ENCODE peak calls at places on chromosomes 16 and 17, in ten cellular contexts. One of them, this sample, is unnamed. For H3K4me1, the result is how much of the 10 kb centered on the place peaks cover.

GRCh38 chr16:4388275-4389021 is 16.8 kb downstream of the VASN start:
- DNase-seq in A549: no peak
- DNase-seq in CD8-positive, alpha-beta T cell: no peak
- DNase-seq in left lung: no peak
- DNase-seq in IMR-90: no peak
- DNase-seq in uterus: no peak
- DNase-seq in MM.1S: no peak
- DNase-seq in transverse colon: no peak
- DNase-seq in fibroblast of lung: no peak
- DNase-seq in adrenal gland: no peak
- DNase-seq in this sample: no peak

GRCh38 chr17:40095944-40096791 is 4.2 kb downstream of the NR1D1 start:
- DNase-seq in A549: no peak
- DNase-seq in CD8-positive, alpha-beta T cell: peak
- DNase-seq in left lung: no peak
- DNase-seq in IMR-90: peak
- DNase-seq in uterus: peak
- DNase-seq in MM.1S: peak
- DNase-seq in transverse colon: peak
- DNase-seq in fibroblast of lung: no peak
- DNase-seq in adrenal gland: peak
- DNase-seq in this sample: no peak

GRCh38 chr17:76562734-76563148 is 22.9 kb downstream of the PRCD start:
- DNase-seq in A549: no peak
- DNase-seq in CD8-positive, alpha-beta T cell: no peak
- DNase-seq in left lung: no peak
- DNase-seq in IMR-90: peak
- DNase-seq in uterus: peak
- DNase-seq in MM.1S: no peak
- DNase-seq in transverse colon: no peak
- DNase-seq in fibroblast of lung: peak
- DNase-seq in adrenal gland: peak
- DNase-seq in this sample: no peak

GRCh38 chr17:57557793-57558681 is 187.1 kb downstream of the CCDC182 start:
- DNase-seq in A549: no peak
- DNase-seq in CD8-positive, alpha-beta T cell: no peak
- DNase-seq in left lung: peak
- DNase-seq in IMR-90: peak
- DNase-seq in uterus: no peak
- DNase-seq in MM.1S: no peak
- DNase-seq in transverse colon: no peak
- DNase-seq in fibroblast of lung: peak
- DNase-seq in adrenal gland: no peak
- DNase-seq in this sample: no peak

GRCh38 chr16:1073566-1074378 is 1.2 kb downstream of the SSTR5 start:
- DNase-seq in A549: no peak
- DNase-seq in CD8-positive, alpha-beta T cell: no peak
- DNase-seq in left lung: no peak
- DNase-seq in IMR-90: no peak
- DNase-seq in uterus: no peak
- DNase-seq in MM.1S: no peak
- DNase-seq in transverse colon: no peak
- DNase-seq in fibroblast of lung: no peak
- DNase-seq in adrenal gland: peak
- DNase-seq in this sample: no peak

GRCh38 chr16:2090819-2091721 is 43.3 kb downstream of the TSC2 start:
- DNase-seq in A549: no peak
- DNase-seq in CD8-positive, alpha-beta T cell: no peak
- DNase-seq in left lung: peak
- DNase-seq in IMR-90: no peak
- DNase-seq in uterus: no peak
- DNase-seq in MM.1S: no peak
- DNase-seq in transverse colon: peak
- DNase-seq in fibroblast of lung: peak
- DNase-seq in adrenal gland: peak
- DNase-seq in this sample: no peak

GRCh38 chr17:47813077-47813476 is 8.5 kb downstream of the OSBPL7 start:
- DNase-seq in A549: no peak
- DNase-seq in CD8-positive, alpha-beta T cell: no peak
- DNase-seq in left lung: no peak
- DNase-seq in IMR-90: no peak
- DNase-seq in uterus: no peak
- DNase-seq in MM.1S: no peak
- DNase-seq in transverse colon: no peak
- DNase-seq in fibroblast of lung: no peak
- DNase-seq in adrenal gland: no peak
- DNase-seq in this sample: no peak

GRCh38 chr17:59707971-59708425 is 544 bp downstream of the VMP1 start:
- DNase-seq in A549: peak
- DNase-seq in CD8-positive, alpha-beta T cell: no peak
- DNase-seq in left lung: peak
- DNase-seq in IMR-90: no peak
- DNase-seq in uterus: no peak
- DNase-seq in MM.1S: no peak
- DNase-seq in transverse colon: no peak
- DNase-seq in fibroblast of lung: no peak
- DNase-seq in adrenal gland: no peak
- DNase-seq in this sample: no peak

DNA sequence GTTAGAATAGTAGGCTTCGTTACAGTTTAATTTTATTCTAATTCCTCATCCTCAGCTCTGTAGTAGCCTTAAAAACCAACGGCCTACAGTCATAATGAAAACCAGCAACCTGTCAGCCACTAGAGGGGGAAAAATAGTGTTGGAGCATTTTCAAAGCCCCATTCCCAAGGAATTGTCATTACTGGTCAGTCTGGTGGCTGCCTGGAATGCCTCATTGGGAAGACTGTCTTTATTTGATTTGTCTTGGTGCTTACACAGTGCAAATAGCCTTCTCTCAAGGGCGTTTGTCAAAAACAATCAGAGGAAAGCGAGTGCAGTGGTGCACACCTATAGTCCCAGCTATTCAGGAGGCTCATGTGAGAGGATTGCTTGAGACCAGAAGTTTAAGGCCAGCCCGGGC is 4.7 kb downstream of the LPCAT2 start:
- DNase-seq in A549: no peak
- DNase-seq in CD8-positive, alpha-beta T cell: no peak
- DNase-seq in left lung: no peak
- DNase-seq in IMR-90: no peak
- DNase-seq in uterus: no peak
- DNase-seq in MM.1S: no peak
- DNase-seq in transverse colon: no peak
- DNase-seq in fibroblast of lung: no peak
- DNase-seq in adrenal gland: no peak
- DNase-seq in this sample: no peak
- TF ChIP-seq CTCF in A549: no peak
- TF ChIP-seq CTCF in CD8-positive, alpha-beta T cell: no peak
- TF ChIP-seq CTCF in left lung: no peak
- TF ChIP-seq CTCF in IMR-90: no peak
- TF ChIP-seq CTCF in uterus: no peak
- TF ChIP-seq CTCF in MM.1S: no peak
- TF ChIP-seq CTCF in transverse colon: no peak
- TF ChIP-seq CTCF in fibroblast of lung: no peak
- TF ChIP-seq CTCF in adrenal gland: no peak
- TF ChIP-seq CTCF in this sample: no peak

DNA sequence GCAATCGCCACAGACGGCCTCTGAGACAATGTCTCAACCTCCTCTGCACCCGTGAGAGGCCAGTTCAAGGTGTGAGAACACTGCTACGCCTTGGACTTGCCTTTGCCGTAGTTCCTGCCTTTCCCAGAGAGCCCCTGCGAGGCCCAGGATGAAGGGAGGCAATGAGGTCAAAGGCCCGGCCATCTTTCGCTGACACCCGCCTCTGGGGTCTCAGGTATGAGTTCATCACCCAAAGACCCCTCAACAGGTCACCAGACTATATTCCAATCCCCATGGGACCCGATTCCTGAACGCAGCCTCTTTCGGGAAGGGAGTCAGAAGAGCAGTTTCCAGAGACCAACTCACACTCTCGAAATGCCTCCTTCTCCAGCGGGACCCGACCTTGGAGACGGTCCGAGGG is 573.5 kb downstream of the KCNJ18 start:
- DNase-seq in A549: no peak
- DNase-seq in CD8-positive, alpha-beta T cell: no peak
- DNase-seq in left lung: no peak
- DNase-seq in IMR-90: no peak
- DNase-seq in uterus: no peak
- DNase-seq in MM.1S: no peak
- DNase-seq in transverse colon: no peak
- DNase-seq in fibroblast of lung: no peak
- DNase-seq in adrenal gland: no peak
- DNase-seq in this sample: no peak
- H3K4me3 ChIP-seq in A549: no peak
- H3K4me3 ChIP-seq in CD8-positive, alpha-beta T cell: no peak
- H3K4me3 ChIP-seq in left lung: no peak
- H3K4me3 ChIP-seq in IMR-90: no peak
- H3K4me3 ChIP-seq in uterus: no peak
- H3K4me3 ChIP-seq in MM.1S: no peak
- H3K4me3 ChIP-seq in transverse colon: no peak
- H3K4me3 ChIP-seq in fibroblast of lung: no peak
- H3K4me3 ChIP-seq in adrenal gland: no peak
- H3K4me3 ChIP-seq in this sample: no peak

GRCh38 chr17:78369791-78370381 is 8.6 kb upstream of the PGS1 start:
- DNase-seq in A549: no peak
- DNase-seq in CD8-positive, alpha-beta T cell: no peak
- DNase-seq in left lung: no peak
- DNase-seq in IMR-90: no peak
- DNase-seq in uterus: no peak
- DNase-seq in MM.1S: no peak
- DNase-seq in transverse colon: no peak
- DNase-seq in fibroblast of lung: no peak
- DNase-seq in adrenal gland: no peak
- DNase-seq in this sample: no peak

GRCh38 chr17:78366109-78366848 is 6.4 kb upstream of the SOCS3 start:
- DNase-seq in A549: no peak
- DNase-seq in CD8-positive, alpha-beta T cell: no peak
- DNase-seq in left lung: peak
- DNase-seq in IMR-90: no peak
- DNase-seq in uterus: no peak
- DNase-seq in MM.1S: no peak
- DNase-seq in transverse colon: no peak
- DNase-seq in fibroblast of lung: peak
- DNase-seq in adrenal gland: no peak
- DNase-seq in this sample: no peak

GRCh38 chr17:78368854-78369495 is 9.1 kb upstream of the SOCS3 start:
- DNase-seq in A549: no peak
- DNase-seq in CD8-positive, alpha-beta T cell: no peak
- DNase-seq in left lung: peak
- DNase-seq in IMR-90: no peak
- DNase-seq in uterus: no peak
- DNase-seq in MM.1S: no peak
- DNase-seq in transverse colon: no peak
- DNase-seq in fibroblast of lung: no peak
- DNase-seq in adrenal gland: no peak
- DNase-seq in this sample: no peak

GRCh38 chr17:78367193-78367592 is 7.3 kb upstream of the SOCS3 start:
- DNase-seq in A549: no peak
- DNase-seq in CD8-positive, alpha-beta T cell: no peak
- DNase-seq in left lung: no peak
- DNase-seq in IMR-90: no peak
- DNase-seq in uterus: no peak
- DNase-seq in MM.1S: no peak
- DNase-seq in transverse colon: no peak
- DNase-seq in fibroblast of lung: no peak
- DNase-seq in adrenal gland: no peak
- DNase-seq in this sample: no peak

DNA sequence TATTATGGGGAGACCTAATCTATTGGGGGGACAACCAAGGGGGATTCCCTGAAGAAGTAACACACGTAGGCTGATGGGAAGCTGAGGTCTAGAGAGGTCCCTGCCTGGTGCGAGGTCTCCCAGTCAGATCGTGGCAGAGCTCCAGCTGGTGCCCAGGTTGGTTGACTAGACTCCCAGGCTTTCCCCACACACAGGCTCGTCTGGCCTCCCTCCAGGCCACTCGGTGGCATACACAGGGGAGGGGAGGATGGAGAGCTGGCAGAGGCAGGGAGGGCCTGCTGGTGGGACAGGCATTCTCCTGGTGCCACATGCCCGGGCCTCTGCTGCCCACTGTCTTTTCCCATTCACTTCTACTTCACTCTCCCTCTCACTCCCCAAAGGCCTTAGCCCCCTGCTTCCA is 8.5 kb upstream of the SOCS3 start:
- DNase-seq in A549: no peak
- DNase-seq in CD8-positive, alpha-beta T cell: no peak
- DNase-seq in left lung: peak
- DNase-seq in IMR-90: no peak
- DNase-seq in uterus: no peak
- DNase-seq in MM.1S: no peak
- DNase-seq in transverse colon: no peak
- DNase-seq in fibroblast of lung: no peak
- DNase-seq in adrenal gland: no peak
- DNase-seq in this sample: no peak
- H3K4me1 ChIP-seq in A549: under half
- H3K4me1 ChIP-seq in CD8-positive, alpha-beta T cell: under half
- H3K4me1 ChIP-seq in left lung: under half
- H3K4me1 ChIP-seq in IMR-90: under half
- H3K4me1 ChIP-seq in uterus: under half
- H3K4me1 ChIP-seq in MM.1S: under half
- H3K4me1 ChIP-seq in transverse colon: under half
- H3K4me1 ChIP-seq in fibroblast of lung: under half
- H3K4me1 ChIP-seq in adrenal gland: under half
- H3K4me1 ChIP-seq in this sample: under half

GRCh38 chr16:9943121-9943520 is 239.1 kb downstream of the GRIN2A start:
- DNase-seq in A549: no peak
- DNase-seq in CD8-positive, alpha-beta T cell: no peak
- DNase-seq in left lung: no peak
- DNase-seq in IMR-90: no peak
- DNase-seq in uterus: no peak
- DNase-seq in MM.1S: no peak
- DNase-seq in transverse colon: no peak
- DNase-seq in fibroblast of lung: no peak
- DNase-seq in adrenal gland: no peak
- DNase-seq in this sample: no peak

GRCh38 chr16:9948933-9949332 is 233.3 kb downstream of the GRIN2A start:
- DNase-seq in A549: no peak
- DNase-seq in CD8-positive, alpha-beta T cell: no peak
- DNase-seq in left lung: no peak
- DNase-seq in IMR-90: no peak
- DNase-seq in uterus: no peak
- DNase-seq in MM.1S: no peak
- DNase-seq in transverse colon: no peak
- DNase-seq in fibroblast of lung: no peak
- DNase-seq in adrenal gland: no peak
- DNase-seq in this sample: no peak

GRCh38 chr16:9941245-9941644 is 241.0 kb downstream of the GRIN2A start:
- DNase-seq in A549: no peak
- DNase-seq in CD8-positive, alpha-beta T cell: no peak
- DNase-seq in left lung: no peak
- DNase-seq in IMR-90: no peak
- DNase-seq in uterus: no peak
- DNase-seq in MM.1S: no peak
- DNase-seq in transverse colon: no peak
- DNase-seq in fibroblast of lung: no peak
- DNase-seq in adrenal gland: no peak
- DNase-seq in this sample: no peak

GRCh38 chr16:9949396-9949795 is 232.8 kb downstream of the GRIN2A start:
- DNase-seq in A549: no peak
- DNase-seq in CD8-positive, alpha-beta T cell: no peak
- DNase-seq in left lung: no peak
- DNase-seq in IMR-90: no peak
- DNase-seq in uterus: no peak
- DNase-seq in MM.1S: no peak
- DNase-seq in transverse colon: no peak
- DNase-seq in fibroblast of lung: no peak
- DNase-seq in adrenal gland: no peak
- DNase-seq in this sample: no peak

DNA sequence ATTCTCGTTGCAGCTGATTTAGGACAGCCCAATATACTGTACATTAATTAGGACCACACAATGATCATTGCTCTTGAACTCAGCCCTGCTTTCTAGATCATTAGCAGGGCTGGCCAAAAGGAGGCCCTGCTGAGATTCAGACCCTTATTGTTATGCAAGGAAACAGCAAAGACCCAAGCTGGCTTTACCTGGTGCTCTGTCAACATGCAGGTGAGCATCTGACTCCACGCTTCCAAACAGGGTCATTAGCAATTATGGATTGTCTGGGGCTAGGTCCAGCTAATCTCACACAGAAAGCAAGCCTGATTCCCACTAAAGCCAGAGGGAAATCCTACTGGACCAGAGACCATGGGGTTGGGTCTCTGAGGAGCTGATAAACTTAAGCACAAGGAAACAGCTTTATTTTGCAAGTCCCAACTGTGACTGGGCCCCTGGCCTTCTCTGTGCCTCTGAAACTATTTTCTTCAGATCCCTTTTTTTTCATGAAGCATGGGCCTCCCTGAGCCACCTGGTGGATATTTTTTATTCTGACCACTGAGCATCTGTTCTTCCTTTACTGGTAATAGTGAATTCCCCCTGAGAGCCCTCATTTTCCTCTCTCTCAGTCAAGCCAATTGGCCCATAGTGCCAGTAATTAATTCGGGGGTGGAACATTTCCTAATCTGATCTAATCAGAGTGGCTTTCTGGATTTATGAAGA is 236.1 kb downstream of the GRIN2A start:
- DNase-seq in A549: no peak
- DNase-seq in CD8-positive, alpha-beta T cell: no peak
- DNase-seq in left lung: no peak
- DNase-seq in IMR-90: no peak
- DNase-seq in uterus: no peak
- DNase-seq in MM.1S: no peak
- DNase-seq in transverse colon: no peak
- DNase-seq in fibroblast of lung: no peak
- DNase-seq in adrenal gland: no peak
- DNase-seq in this sample: no peak
- TF ChIP-seq CTCF in A549: no peak
- TF ChIP-seq CTCF in CD8-positive, alpha-beta T cell: no peak
- TF ChIP-seq CTCF in left lung: no peak
- TF ChIP-seq CTCF in IMR-90: no peak
- TF ChIP-seq CTCF in uterus: no peak
- TF ChIP-seq CTCF in MM.1S: peak
- TF ChIP-seq CTCF in transverse colon: no peak
- TF ChIP-seq CTCF in fibroblast of lung: no peak
- TF ChIP-seq CTCF in adrenal gland: no peak
- TF ChIP-seq CTCF in this sample: no peak